ENCODE peak calls at places on chromosome 19, in six cellular contexts. One of them, this sample, is unnamed.

GRCh38 chr19:3324405-3324856 is 42.0 kb upstream of the NFIC start:
- DNase-seq in pancreas: no peak
- DNase-seq in iris pigment epithelial cell: no peak
- DNase-seq in dorsolateral prefrontal cortex: no peak
- DNase-seq in DND-41: peak
- DNase-seq in bronchial epithelial cell: no peak
- DNase-seq in this sample: no peak

GRCh38 chr19:752652-753517 is 2.0 kb downstream of the MISP start:
- DNase-seq in pancreas: no peak
- DNase-seq in iris pigment epithelial cell: peak
- DNase-seq in dorsolateral prefrontal cortex: no peak
- DNase-seq in DND-41: no peak
- DNase-seq in bronchial epithelial cell: peak
- DNase-seq in this sample: peak

GRCh38 chr19:13036366-13036976 is 41.2 kb downstream of the NFIX start:
- DNase-seq in pancreas: no peak
- DNase-seq in iris pigment epithelial cell: no peak
- DNase-seq in dorsolateral prefrontal cortex: no peak
- DNase-seq in DND-41: no peak
- DNase-seq in bronchial epithelial cell: peak
- DNase-seq in this sample: no peak

GRCh38 chr19:7564866-7565265 is 29.3 kb downstream of the PNPLA6 start:
- DNase-seq in pancreas: no peak
- DNase-seq in iris pigment epithelial cell: no peak
- DNase-seq in dorsolateral prefrontal cortex: no peak
- DNase-seq in DND-41: no peak
- DNase-seq in bronchial epithelial cell: no peak
- DNase-seq in this sample: no peak

GRCh38 chr19:35777411-35777841 is 2.1 kb downstream of the ARHGAP33 start:
- DNase-seq in pancreas: no peak
- DNase-seq in iris pigment epithelial cell: no peak
- DNase-seq in dorsolateral prefrontal cortex: peak
- DNase-seq in DND-41: no peak
- DNase-seq in bronchial epithelial cell: no peak
- DNase-seq in this sample: no peak

GRCh38 chr19:46848389-46848788 is 2.3 kb downstream of the AP2S1 start:
- DNase-seq in pancreas: no peak
- DNase-seq in iris pigment epithelial cell: no peak
- DNase-seq in dorsolateral prefrontal cortex: no peak
- DNase-seq in DND-41: no peak
- DNase-seq in bronchial epithelial cell: no peak
- DNase-seq in this sample: no peak

GRCh38 chr19:48999481-49000325 is 6.0 kb downstream of the RUVBL2 start:
- DNase-seq in pancreas: no peak
- DNase-seq in iris pigment epithelial cell: peak
- DNase-seq in dorsolateral prefrontal cortex: peak
- DNase-seq in DND-41: peak
- DNase-seq in bronchial epithelial cell: peak
- DNase-seq in this sample: peak

GRCh38 chr19:33507021-33507956 is 14.3 kb downstream of the PEPD start:
- DNase-seq in pancreas: no peak
- DNase-seq in iris pigment epithelial cell: no peak
- DNase-seq in dorsolateral prefrontal cortex: peak
- DNase-seq in DND-41: no peak
- DNase-seq in bronchial epithelial cell: no peak
- DNase-seq in this sample: no peak

GRCh38 chr19:18596752-18597157 is 8.2 kb downstream of the REX1BD start:
- DNase-seq in pancreas: peak
- DNase-seq in iris pigment epithelial cell: peak
- DNase-seq in dorsolateral prefrontal cortex: no peak
- DNase-seq in DND-41: no peak
- DNase-seq in bronchial epithelial cell: no peak
- DNase-seq in this sample: no peak

GRCh38 chr19:8441725-8442544 is 2.8 kb upstream of the HNRNPM start:
- DNase-seq in pancreas: no peak
- DNase-seq in iris pigment epithelial cell: no peak
- DNase-seq in dorsolateral prefrontal cortex: no peak
- DNase-seq in DND-41: no peak
- DNase-seq in bronchial epithelial cell: no peak
- DNase-seq in this sample: no peak

GRCh38 chr19:8251025-8251472 is 41.9 kb downstream of the CERS4 start:
- DNase-seq in pancreas: peak
- DNase-seq in iris pigment epithelial cell: no peak
- DNase-seq in dorsolateral prefrontal cortex: peak
- DNase-seq in DND-41: no peak
- DNase-seq in bronchial epithelial cell: no peak
- DNase-seq in this sample: peak

GRCh38 chr19:21023901-21024300 is 3.4 kb downstream of the ZNF430 start:
- DNase-seq in pancreas: no peak
- DNase-seq in iris pigment epithelial cell: peak
- DNase-seq in dorsolateral prefrontal cortex: no peak
- DNase-seq in DND-41: no peak
- DNase-seq in bronchial epithelial cell: peak
- DNase-seq in this sample: no peak

GRCh38 chr19:11624064-11624463 is 26.8 kb downstream of the ZNF627 start:
- DNase-seq in pancreas: no peak
- DNase-seq in iris pigment epithelial cell: peak
- DNase-seq in dorsolateral prefrontal cortex: no peak
- DNase-seq in DND-41: no peak
- DNase-seq in bronchial epithelial cell: peak
- DNase-seq in this sample: no peak

GRCh38 chr19:6683971-6684370 is 14.0 kb upstream of the TNFSF14 start:
- DNase-seq in pancreas: no peak
- DNase-seq in iris pigment epithelial cell: no peak
- DNase-seq in dorsolateral prefrontal cortex: no peak
- DNase-seq in DND-41: no peak
- DNase-seq in bronchial epithelial cell: no peak
- DNase-seq in this sample: no peak

This sample was measured in amygdala.